ENCODE peak calls at places on chromosome 11, in six cellular contexts. C, M, B, L, R and P are unnamed samples.

GRCh38 chr11:47850337-47850736 is 2.2 kb upstream of the NUP160 start:
- DNase-seq in R (no peak), L (no peak), M (no peak), B (no peak), C (no peak), P (no peak)

GRCh38 chr11:16572946-16573345 is 165.5 kb upstream of the C11orf58 start:
- DNase-seq in R (no peak), C (no peak), B (peak), L (no peak), M (no peak), P (no peak)

GRCh38 chr11:125025968-125026367 is 37.1 kb upstream of the SLC37A2 start:
- DNase-seq in C (no peak), B (no peak), M (no peak), L (no peak), R (no peak), P (no peak)

GRCh38 chr11:86486261-86487030 is 111.8 kb downstream of the CCDC81 start:
- DNase-seq in R (no peak), C (peak), B (no peak), L (no peak), M (no peak), P (no peak)

GRCh38 chr11:78811622-78812021 is 237.0 kb upstream of the NARS2 start:
- DNase-seq in B (no peak), C (no peak), R (no peak), M (no peak), L (no peak), P (no peak)

GRCh38 chr11:56841210-56841810 is 92.8 kb upstream of the OR9G4 start:
- DNase-seq in L (peak), B (no peak), M (no peak), R (peak), C (peak), P (peak)

GRCh38 chr11:77003954-77004353 is 30.2 kb upstream of the B3GNT6 start:
- DNase-seq in M (no peak), C (no peak), B (no peak), R (no peak), L (no peak), P (no peak)

GRCh38 chr11:96464695-96465307 is 75.0 kb downstream of the JRKL start:
- DNase-seq in C (peak), B (no peak), L (peak), M (no peak), R (no peak), P (no peak)

GRCh38 chr11:77479746-77480352 is 6.0 kb upstream of the PAK1 start:
- DNase-seq in R (no peak), B (no peak), M (no peak), C (no peak), L (no peak), P (no peak)

GRCh38 chr11:111560785-111561184 is 20.3 kb downstream of the LAYN start:
- DNase-seq in R (no peak), C (no peak), M (no peak), B (no peak), L (no peak), P (no peak)

GRCh38 chr11:41031571-41032060 is 427.8 kb downstream of the LRRC4C start:
- DNase-seq in M (no peak), C (no peak), B (no peak), L (no peak), R (no peak), P (no peak)

GRCh38 chr11:115645631-115646271 is 141.5 kb upstream of the CADM1 start:
- DNase-seq in C (no peak), M (peak), R (no peak), B (no peak), L (no peak), P (no peak)

GRCh38 chr11:67539588-67539987 is 16.3 kb upstream of the CABP2 start:
- DNase-seq in R (no peak), L (peak), B (no peak), C (peak), M (no peak), P (no peak)

GRCh38 chr11:67542169-67542568 is 18.9 kb upstream of the CABP2 start:
- DNase-seq in M (no peak), R (no peak), C (no peak), B (no peak), L (peak), P (no peak)

GRCh38 chr11:67538823-67539505 is 15.7 kb upstream of the CABP2 start:
- DNase-seq in C (no peak), L (no peak), R (no peak), B (no peak), M (no peak), P (no peak)

GRCh38 chr11:67542971-67543370 is 19.7 kb upstream of the CABP2 start:
- DNase-seq in C (no peak), R (no peak), B (no peak), L (no peak), M (no peak), P (no peak)

DNA sequence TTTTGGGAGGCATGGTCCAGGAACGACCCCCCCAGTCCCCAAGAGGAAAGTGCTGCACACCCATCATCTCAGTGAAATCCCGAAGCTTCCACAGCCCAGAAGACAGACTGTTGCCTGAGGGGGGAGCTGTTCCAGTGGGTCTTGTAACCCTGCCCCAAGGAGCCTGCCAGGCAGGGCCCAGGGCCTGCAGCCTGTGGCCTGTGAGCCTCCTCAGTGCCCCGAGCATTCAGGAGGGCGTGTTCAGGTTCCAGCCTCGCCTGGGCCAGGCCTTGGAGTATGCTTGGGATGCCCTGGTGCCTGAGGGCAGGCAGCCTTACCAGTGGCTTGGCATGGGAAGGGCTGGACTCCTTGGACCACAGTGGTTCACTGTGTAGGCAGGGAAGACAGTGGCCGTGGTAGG is 18.0 kb upstream of the CABP2 start:
- DNase-seq in L (peak), C (no peak), M (no peak), B (no peak), R (no peak), P (no peak)
- TF ChIP-seq CTCF in L (no peak), C (no peak), M (no peak), B (no peak), R (no peak), P (no peak)

DNA sequence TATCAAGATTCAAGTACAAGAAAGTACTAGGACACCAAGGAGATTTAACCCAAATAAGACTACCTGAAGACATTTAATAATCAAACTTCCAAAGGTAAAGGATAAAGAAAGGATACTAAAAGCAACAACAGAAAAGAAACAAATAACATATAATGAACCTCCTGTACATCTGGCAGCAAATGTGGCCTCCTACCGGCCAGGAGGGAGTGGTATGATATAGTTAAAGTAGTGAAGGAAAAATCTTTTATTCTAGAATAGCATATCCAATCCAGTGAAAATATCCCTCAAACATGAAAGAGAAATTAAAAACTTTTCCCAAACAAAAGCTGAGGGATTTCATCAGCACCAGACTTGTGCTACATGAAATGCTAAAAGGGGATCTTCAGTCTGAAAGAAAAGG is 104.7 kb upstream of the GUCY1A2 start:
- DNase-seq in L (no peak), R (no peak), C (no peak), M (no peak), B (no peak), P (no peak)
- TF ChIP-seq CTCF in L (no peak), R (no peak), C (no peak), M (no peak), B (no peak), P (no peak)

DNA sequence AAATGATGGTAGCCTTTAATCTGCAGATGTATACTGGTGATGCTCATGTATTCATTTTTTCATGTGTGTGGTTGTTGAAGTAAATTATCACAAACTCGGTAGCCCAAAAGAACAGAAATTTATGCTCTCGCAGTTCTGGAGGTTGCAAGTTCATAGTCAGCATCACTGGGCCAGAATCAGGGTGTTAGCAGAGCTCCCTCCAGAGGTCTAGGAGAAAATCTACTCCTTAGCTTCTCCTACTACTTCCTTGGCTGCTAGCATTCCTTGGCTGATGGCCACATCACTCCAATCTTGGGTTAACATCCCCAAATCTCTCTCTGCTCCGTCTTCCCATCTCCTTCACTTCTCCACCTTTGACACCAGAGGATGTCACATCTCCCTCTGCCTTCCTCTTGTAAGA is 45.3 kb upstream of the GALNT18 start:
- DNase-seq in R (no peak), L (no peak), M (no peak), C (no peak), B (no peak), P (no peak)
- TF ChIP-seq CTCF in R (no peak), L (peak), M (no peak), C (peak), B (no peak), P (no peak)

GRCh38 chr11:119506436-119506835 is 83.5 kb upstream of the THY1 start:
- DNase-seq in R (no peak), C (no peak), L (no peak), B (no peak), M (no peak), P (no peak)
- TF ChIP-seq CTCF in R (no peak), C (no peak), L (no peak), B (no peak), M (no peak), P (no peak)

DNA sequence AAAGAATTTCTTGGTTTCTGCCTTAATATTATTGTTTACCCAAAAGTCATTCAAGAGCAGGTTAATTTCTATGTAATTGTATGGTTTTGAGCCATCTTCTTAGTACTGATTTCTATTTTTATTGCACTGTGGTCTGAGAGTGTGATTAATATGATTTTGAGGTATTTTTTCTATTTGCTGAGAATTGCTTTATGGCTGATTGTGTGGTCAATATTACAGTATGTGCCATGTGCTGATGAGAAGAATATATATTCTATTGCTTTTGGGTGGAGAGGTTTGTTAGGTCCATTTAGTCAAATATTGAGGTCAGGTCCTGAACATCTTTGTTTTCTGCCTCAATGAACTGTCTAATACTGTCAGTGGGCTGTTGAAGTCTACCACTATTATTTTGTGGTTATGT is 20.7 kb upstream of the RAB38 start:
- DNase-seq in M (no peak), R (no peak), L (no peak), C (no peak), B (no peak), P (no peak)
- TF ChIP-seq CTCF in M (no peak), R (no peak), L (no peak), C (no peak), B (no peak), P (no peak)

GRCh38 chr11:28107726-28108618 is at the start of the genes KIF18A and METTL15:
- DNase-seq in R (peak), C (peak), L (peak), B (peak), M (peak), P (peak)
- TF ChIP-seq CTCF in R (no peak), C (no peak), L (no peak), B (no peak), M (no peak), P (no peak)

GRCh38 chr11:67522844-67523555 is at the start of gene CABP2:
- DNase-seq in C (no peak), M (no peak), R (no peak), B (no peak), L (no peak), P (no peak)

GRCh38 chr11:67522338-67522737 is 908 bp downstream of the CABP2 start:
- DNase-seq in B (no peak), R (no peak), M (no peak), L (no peak), C (no peak), P (no peak)

GRCh38 chr11:67524480-67524808 is 1.2 kb upstream of the CABP2 start:
- DNase-seq in C (no peak), M (no peak), L (no peak), B (no peak), R (no peak), P (no peak)

GRCh38 chr11:67521924-67522323 is 1.3 kb downstream of the CABP2 start:
- DNase-seq in R (no peak), C (no peak), L (no peak), B (no peak), M (no peak), P (no peak)

DNA sequence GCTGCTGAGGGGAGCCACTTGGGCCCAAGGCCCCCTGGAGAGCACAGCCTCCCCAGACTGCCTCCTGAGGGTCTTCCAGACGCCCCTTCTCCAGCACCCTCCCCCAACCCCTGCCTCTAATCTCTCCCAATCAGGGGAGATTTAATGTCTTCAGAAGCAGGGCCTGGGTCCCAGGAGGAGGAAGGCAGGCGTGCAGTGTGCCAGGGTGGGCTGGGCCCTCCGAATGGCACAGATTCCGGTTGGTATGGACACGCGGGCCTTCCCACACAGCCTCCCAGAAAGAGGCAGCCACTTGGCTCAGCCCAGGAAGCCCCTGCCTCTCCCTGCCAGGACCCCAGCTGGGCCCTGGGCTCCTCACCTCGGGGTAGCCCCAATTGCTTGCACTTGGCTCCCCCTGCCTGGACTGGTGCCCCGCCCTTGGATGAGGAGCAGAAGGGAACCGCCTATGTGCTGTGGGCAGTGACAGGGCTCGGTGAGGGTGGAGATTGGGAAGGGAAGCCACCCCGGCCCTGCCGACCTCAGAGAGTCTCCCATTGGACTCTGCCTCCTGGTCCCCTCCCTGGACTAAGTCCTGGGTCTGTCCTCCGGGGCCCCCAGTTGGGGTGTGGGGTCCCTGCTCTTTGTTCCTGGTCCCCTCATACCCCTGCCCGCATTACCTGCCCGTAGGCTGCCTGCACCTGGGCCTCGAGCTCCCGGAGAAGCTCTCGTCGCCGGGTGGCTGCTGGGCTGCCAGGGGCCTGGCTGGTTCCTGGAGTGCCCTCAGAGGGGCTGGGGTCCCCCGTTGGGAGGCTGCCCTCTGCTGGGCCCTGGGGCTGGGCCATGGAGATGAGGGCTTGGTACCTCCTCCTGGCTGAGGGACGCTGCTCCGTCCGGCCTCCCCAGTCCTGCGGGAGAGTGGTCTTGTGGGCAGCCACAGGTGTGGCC is 572 bp upstream of the CABP2 start:
- DNase-seq in C (no peak), R (no peak), L (no peak), B (no peak), M (no peak), P (no peak)
- TF ChIP-seq CTCF in C (no peak), R (no peak), L (no peak), B (no peak), M (no peak), P (no peak)

GRCh38 chr11:75421902-75422247 is 11.1 kb downstream of the KLHL35 start:
- DNase-seq in M (no peak), C (no peak), R (no peak), B (no peak), L (no peak), P (no peak)

GRCh38 chr11:75422248-75423231 is 10.5 kb downstream of the KLHL35 start:
- DNase-seq in B (no peak), L (no peak), R (peak), C (no peak), M (peak), P (no peak)

GRCh38 chr11:75423721-75424120 is 9.3 kb downstream of the KLHL35 start:
- DNase-seq in B (no peak), L (no peak), C (no peak), M (peak), R (no peak), P (no peak)

GRCh38 chr11:75420224-75421034 is 12.6 kb downstream of the KLHL35 start:
- DNase-seq in R (no peak), M (peak), B (no peak), C (no peak), L (no peak), P (no peak)

GRCh38 chr11:75421035-75421602 is 11.9 kb downstream of the KLHL35 start:
- DNase-seq in R (no peak), M (peak), C (no peak), L (no peak), B (no peak), P (no peak)
- TF ChIP-seq CTCF in R (no peak), M (no peak), C (no peak), L (no peak), B (no peak), P (no peak)